ENCODE peak calls at places on chromosomes 16 and 17, in seven cellular contexts. J is nephron progenitor cell; V is brain pericyte; Q is kidney tubule cell; S is activated CD8-positive, alpha-beta memory T cell treated with anti-CD3 and anti-CD28 coated beads for 24 hours; I is NCI-H1694; X is hepatic stellate cell. O is an unnamed sample.

GRCh38 chr17:951388-952132 is 28.0 kb downstream of the NXN start:
- DNase-seq in J (peak), I (no peak), X (peak), Q (peak), V (no peak), S (no peak), O (peak)

GRCh38 chr17:71494045-71494444 is 626.8 kb upstream of the SOX9 start:
- DNase-seq in J (no peak), I (no peak), S (no peak), V (no peak), Q (peak), X (no peak), O (no peak)

GRCh38 chr17:73562896-73563295 is 81.3 kb downstream of the SDK2 start:
- DNase-seq in J (no peak), X (no peak), I (no peak), V (no peak), Q (no peak), S (no peak), O (no peak)

GRCh38 chr16:65101009-65101408 is 20.9 kb downstream of the CDH11 start:
- DNase-seq in J (no peak), X (no peak), V (no peak), Q (no peak), S (no peak), I (no peak), O (no peak)

GRCh38 chr16:23512168-23512695 is 1.9 kb upstream of the GGA2 start:
- DNase-seq in I (no peak), S (no peak), V (no peak), Q (no peak), J (no peak), X (no peak), O (no peak)

GRCh38 chr16:9372934-9373890 is 281.8 kb downstream of the HAPSTR1 start:
- DNase-seq in S (no peak), X (no peak), Q (no peak), I (no peak), J (no peak), V (no peak), O (no peak)

GRCh38 chr17:34437188-34437587 is 74.2 kb upstream of the CCL1 start:
- DNase-seq in J (no peak), S (no peak), V (no peak), X (no peak), Q (no peak), I (no peak), O (no peak)

GRCh38 chr17:47837401-47838039 is 3.6 kb downstream of the SCRN2 start:
- DNase-seq in X (no peak), S (no peak), V (no peak), I (no peak), Q (peak), J (no peak), O (peak)

GRCh38 chr17:15965510-15965909 is 20.6 kb downstream of the ADORA2B start:
- DNase-seq in S (no peak), V (no peak), I (no peak), J (no peak), X (no peak), Q (no peak), O (no peak)

GRCh38 chr16:14364386-14365199 is 265.5 kb downstream of the PARN start:
- DNase-seq in Q (peak), J (no peak), V (no peak), X (no peak), I (no peak), S (no peak), O (no peak)

GRCh38 chr17:65389956-65390355 is 171.5 kb downstream of the AXIN2 start:
- DNase-seq in S (no peak), I (no peak), X (peak), V (no peak), J (no peak), Q (peak), O (no peak)

GRCh38 chr16:84630446-84631152 is 12.7 kb upstream of the COTL1 start:
- DNase-seq in V (no peak), I (no peak), Q (no peak), J (no peak), X (no peak), S (no peak), O (no peak)

GRCh38 chr17:38600906-38601305 is 4.8 kb downstream of the SRCIN1 start:
- DNase-seq in Q (no peak), J (no peak), V (no peak), X (no peak), I (no peak), S (no peak), O (no peak)